ENCODE peak calls at places on chromosomes 4 and X, in eight cellular contexts. C is NCI-H2081; M is T1000; U is HS-5; J is left ventricle myocardium inferior; H is activated CD4-positive, CD25-positive, alpha-beta regulatory T cell treated with anti-CD3 and anti-CD28 coated beads, Interleukin-2, amount 50 U/mL, for 72 hours; T is heart right ventricle; N is esophagus muscularis mucosa. P is an unnamed sample.

GRCh38 chrX:84170931-84171330 is 17.1 kb downstream of the RPS6KA6 start:
- DNase-seq in C (no peak), M (no peak), U (no peak), J (no peak), H (no peak), T (no peak), N (no peak), P (no peak)

GRCh38 chr4:80685219-80685618 is 345.3 kb upstream of the BMP3 start:
- DNase-seq in C (no peak), M (no peak), U (no peak), J (no peak), H (no peak), T (no peak), N (no peak), P (no peak)

GRCh38 chrX:76454456-76454927 is 27.0 kb downstream of the MAGEE1 start:
- DNase-seq in C (no peak), M (no peak), U (no peak), J (no peak), H (no peak), T (no peak), N (no peak), P (no peak)

GRCh38 chr4:153113061-153113837 is 91.0 kb upstream of the TRIM2 start:
- DNase-seq in C (no peak), M (no peak), U (no peak), J (no peak), H (no peak), T (no peak), N (no peak), P (no peak)

GRCh38 chr4:19577121-19577520 is 674.6 kb upstream of the SLIT2 start:
- DNase-seq in C (no peak), M (no peak), U (no peak), J (no peak), H (no peak), T (no peak), N (no peak), P (no peak)

GRCh38 chrX:19237919-19238318 is 105.8 kb upstream of the PDHA1 start:
- DNase-seq in C (no peak), M (no peak), U (no peak), J (no peak), H (no peak), T (no peak), N (no peak), P (no peak)

GRCh38 chr4:83013420-83013867 is 2.8 kb upstream of the LIN54 start:
- DNase-seq in C (no peak), M (no peak), U (no peak), J (no peak), H (no peak), T (no peak), N (no peak), P (no peak)

GRCh38 chrX:148535639-148536038 is 35.2 kb downstream of the AFF2 start:
- DNase-seq in C (no peak), M (no peak), U (no peak), J (no peak), H (no peak), T (no peak), N (no peak), P (no peak)

GRCh38 chr4:6769984-6770420 is 12.5 kb upstream of the KIAA0232 start:
- DNase-seq in C (no peak), M (no peak), U (no peak), J (no peak), H (no peak), T (no peak), N (no peak), P (no peak)

GRCh38 chrX:2781698-2782097 is 29.9 kb downstream of the XG start:
- DNase-seq in C (no peak), M (no peak), U (no peak), J (no peak), H (no peak), T (no peak), N (no peak), P (no peak)

GRCh38 chr4:82797591-82798081 is 960 bp downstream of the SCD5 start:
- DNase-seq in C (no peak), M (no peak), U (no peak), J (peak), H (no peak), T (peak), N (no peak), P (no peak)

GRCh38 chr4:57070461-57070860 is 39.7 kb downstream of the IGFBP7 start:
- DNase-seq in C (no peak), M (no peak), U (no peak), J (no peak), H (no peak), T (no peak), N (no peak), P (no peak)

GRCh38 chr4:80016506-80016905 is 56.5 kb downstream of the ANTXR2 start:
- DNase-seq in C (no peak), M (no peak), U (no peak), J (no peak), H (no peak), T (no peak), N (no peak), P (no peak)

GRCh38 chr4:168845897-168846296 is 164.2 kb downstream of the CBR4 start:
- DNase-seq in C (no peak), M (no peak), U (no peak), J (no peak), H (no peak), T (no peak), N (no peak), P (no peak)

GRCh38 chrX:43847352-43847751 is 34.9 kb downstream of the MAOB start:
- DNase-seq in C (no peak), M (no peak), U (no peak), J (no peak), H (no peak), T (no peak), N (no peak), P (no peak)

GRCh38 chr4:181959121-181959520 is 284.1 kb upstream of the TENM3 start:
- DNase-seq in C (no peak), M (peak), U (peak), J (no peak), H (no peak), T (no peak), N (no peak), P (no peak)

GRCh38 chrX:138008280-138008679 is 442.4 kb downstream of the ZIC3 start:
- DNase-seq in C (no peak), M (no peak), U (no peak), J (no peak), H (no peak), T (no peak), N (no peak), P (no peak)

GRCh38 chr4:124427095-124427767 is 285.3 kb downstream of the ANKRD50 start:
- DNase-seq in C (no peak), M (no peak), U (no peak), J (no peak), H (no peak), T (peak), N (no peak), P (no peak)

GRCh38 chr4:84852081-84852480 is 114.4 kb downstream of the WDFY3 start:
- DNase-seq in C (no peak), M (no peak), U (no peak), J (no peak), H (no peak), T (no peak), N (no peak), P (no peak)

GRCh38 chr4:185589067-185589844 is 53.9 kb upstream of the PDLIM3 start:
- DNase-seq in C (no peak), M (no peak), U (no peak), J (no peak), H (no peak), T (no peak), N (no peak), P (no peak)

GRCh38 chr4:139177049-139177887 is at the start of gene ELF2:
- DNase-seq in C (peak), M (peak), U (no peak), J (peak), H (peak), T (peak), N (peak), P (peak)

GRCh38 chrX:16931855-16932254 is 14.6 kb upstream of the REPS2 start:
- DNase-seq in C (no peak), M (no peak), U (no peak), J (no peak), H (no peak), T (no peak), N (no peak), P (no peak)

GRCh38 chrX:115318139-115318538 is 28.6 kb downstream of the LUZP4 start:
- DNase-seq in C (no peak), M (no peak), U (no peak), J (no peak), H (no peak), T (no peak), N (no peak), P (no peak)

GRCh38 chrX:150934453-150934852 is 36.0 kb upstream of the CD99L2 start:
- DNase-seq in C (no peak), M (no peak), U (peak), J (no peak), H (no peak), T (peak), N (no peak), P (no peak)

GRCh38 chr4:75963558-75963957 is 22.7 kb upstream of the NAAA start:
- DNase-seq in C (no peak), M (no peak), U (no peak), J (no peak), H (no peak), T (no peak), N (no peak), P (no peak)

GRCh38 chr4:52983563-52984303 is 121.6 kb downstream of the RASL11B start:
- DNase-seq in C (peak), M (no peak), U (peak), J (no peak), H (no peak), T (peak), N (no peak), P (no peak)

GRCh38 chr4:15809058-15809457 is 30.9 kb downstream of the CD38 start:
- DNase-seq in C (no peak), M (no peak), U (no peak), J (no peak), H (no peak), T (no peak), N (no peak), P (no peak)

P was measured in right lobe of liver.